ENCODE peak calls at places on chromosomes 5 and 9, in nine cellular contexts. H is GM13976, S is astrocyte, T is heart left ventricle, O is D341Med, D is gastrocnemius medialis, K is MV-4-11, Z is mammary epithelial cell, L is amniotic epithelial cell. Q is an unnamed sample.

GRCh38 chr9:93325307-93326035 is 126.0 kb upstream of the FAM120A start:
- DNase-seq in Z (no peak), O (no peak), K (no peak), S (no peak), D (no peak), T (no peak), H (no peak), L (no peak), Q (no peak)

GRCh38 chr5:176609724-176610429 is at the start of gene GPRIN1:
- DNase-seq in D (no peak), O (peak), T (peak), Z (peak), S (no peak), K (peak), L (peak), H (peak), Q (no peak)

GRCh38 chr5:59897075-59897474 is 3.5 kb upstream of the PDE4D start:
- DNase-seq in K (no peak), D (no peak), L (no peak), Z (no peak), S (no peak), O (no peak), H (no peak), T (no peak), Q (no peak)

GRCh38 chr9:7816021-7816420 is 16.4 kb upstream of the DMAC1 start:
- DNase-seq in H (no peak), T (no peak), Z (no peak), D (no peak), O (no peak), K (no peak), S (no peak), L (no peak), Q (no peak)

GRCh38 chr9:91726406-91727100 is 223.5 kb downstream of the ROR2 start:
- DNase-seq in O (no peak), Z (no peak), D (no peak), H (no peak), S (no peak), T (no peak), K (no peak), L (no peak), Q (no peak)

GRCh38 chr5:102911973-102912372 is 156.9 kb downstream of the PAM start:
- DNase-seq in O (no peak), K (no peak), L (peak), Z (peak), D (no peak), S (peak), T (no peak), H (no peak), Q (no peak)

GRCh38 chr5:157750320-157750719 is 6.8 kb downstream of the LSM11 start:
- DNase-seq in D (no peak), Z (peak), H (no peak), T (no peak), S (peak), K (no peak), L (peak), O (no peak), Q (no peak)

GRCh38 chr9:115595951-115596742 is 478.2 kb upstream of the TNC start:
- DNase-seq in H (no peak), S (peak), K (no peak), Z (no peak), D (no peak), T (no peak), O (no peak), L (peak), Q (no peak)

GRCh38 chr9:136881691-136882108 is 4.6 kb upstream of the TRAF2 start:
- DNase-seq in S (no peak), O (peak), H (peak), T (no peak), K (peak), D (no peak), Z (peak), L (peak), Q (no peak)

GRCh38 chr5:96244696-96245095 is 188.4 kb downstream of the PCSK1 start:
- DNase-seq in O (no peak), L (no peak), T (no peak), K (no peak), D (no peak), S (no peak), H (no peak), Z (no peak), Q (no peak)

GRCh38 chr5:23208959-23209431 is 298.4 kb upstream of the PRDM9 start:
- DNase-seq in L (peak), O (peak), S (no peak), Z (peak), K (peak), H (peak), T (no peak), D (no peak), Q (peak)

GRCh38 chr5:78360674-78361225 is 333 bp downstream of the SCAMP1 start:
- DNase-seq in Z (no peak), K (no peak), S (no peak), D (peak), L (no peak), H (peak), T (peak), O (peak), Q (no peak)